ENCODE peak calls at places on chromosomes 6 and 20, in seven cellular contexts. E is mucosa of descending colon; S is effector memory CD4-positive, alpha-beta T cell; H is HCT116; C is GM23248; V is AG10803; Z is lung. R is an unnamed sample.

GRCh38 chr6:160882019-160882418 is 109.5 kb upstream of the MAP3K4 start:
- DNase-seq in C (peak), V (peak), Z (no peak), E (no peak), S (no peak), H (no peak), R (no peak)

GRCh38 chr20:50504231-50504823 is 5.9 kb upstream of the PTPN1 start:
- DNase-seq in C (peak), Z (no peak), V (no peak), S (no peak), H (peak), E (no peak), R (peak)

GRCh38 chr6:148616811-148617210 is 130.0 kb upstream of the UST start:
- DNase-seq in S (no peak), H (no peak), C (peak), Z (no peak), V (peak), E (no peak), R (peak)

GRCh38 chr6:37049990-37050853 is 44.8 kb downstream of the FGD2 start:
- DNase-seq in E (peak), Z (peak), H (no peak), C (no peak), S (peak), V (no peak), R (no peak)

GRCh38 chr20:3156811-3157619 is 2.6 kb downstream of the FASTKD5 start:
- DNase-seq in S (no peak), H (no peak), C (peak), V (no peak), E (no peak), Z (no peak), R (peak)

GRCh38 chr6:138588805-138589434 is 89.6 kb upstream of the NHSL1 start:
- DNase-seq in Z (peak), V (peak), H (peak), S (peak), C (peak), E (no peak), R (peak)

GRCh38 chr20:16441526-16442164 is 131.6 kb downstream of the KIF16B start:
- DNase-seq in E (no peak), Z (no peak), S (no peak), V (peak), H (no peak), C (no peak), R (no peak)

GRCh38 chr6:27814665-27815424 is 97.4 kb downstream of the OR2B2 start:
- DNase-seq in H (peak), V (peak), C (peak), S (peak), Z (peak), E (peak), R (peak)

GRCh38 chr6:33894438-33894837 is 90.6 kb upstream of the MLN start:
- DNase-seq in V (peak), S (no peak), E (no peak), C (peak), Z (no peak), H (no peak), R (peak)

GRCh38 chr20:52124821-52125220 is 66.8 kb downstream of the ZFP64 start:
- DNase-seq in H (no peak), S (no peak), Z (no peak), E (no peak), C (no peak), V (no peak), R (no peak)

GRCh38 chr6:126983779-126984178 is 134.7 kb upstream of the RSPO3 start:
- DNase-seq in S (no peak), C (no peak), H (no peak), E (no peak), Z (no peak), V (no peak), R (no peak)

GRCh38 chr6:161033667-161034066 is 42.1 kb downstream of the MAP3K4 start:
- DNase-seq in Z (no peak), V (no peak), S (no peak), E (no peak), H (no peak), C (peak), R (peak)

GRCh38 chr6:30075987-30076311 is 380 bp upstream of the RNF39 start:
- DNase-seq in H (no peak), S (no peak), Z (no peak), E (no peak), C (no peak), V (no peak), R (no peak)

GRCh38 chr6:149863596-149863845 is 638 bp downstream of the LRP11 start:
- DNase-seq in V (no peak), Z (no peak), E (no peak), C (no peak), S (no peak), H (no peak), R (no peak)

GRCh38 chr6:143061597-143062385 is 1.1 kb downstream of the AIG1 start:
- DNase-seq in E (no peak), H (no peak), Z (no peak), S (no peak), V (no peak), C (peak), R (peak)

GRCh38 chr20:53993310-53993709 is 77.1 kb downstream of the BCAS1 start:
- DNase-seq in S (no peak), E (no peak), Z (no peak), C (no peak), V (no peak), H (no peak), R (no peak)

GRCh38 chr6:165762876-165763275 is 99.8 kb upstream of the PDE10A start:
- DNase-seq in S (no peak), Z (no peak), E (no peak), H (no peak), V (no peak), C (no peak), R (peak)

GRCh38 chr6:16947461-16948159 is 154.2 kb upstream of the STMND1 start:
- DNase-seq in V (peak), H (peak), Z (peak), S (no peak), C (peak), E (no peak), R (peak)

GRCh38 chr20:5557123-5557522 is 193.1 kb upstream of the SHLD1 start:
- DNase-seq in V (peak), E (peak), H (peak), C (peak), Z (no peak), S (peak), R (peak)

GRCh38 chr6:14791525-14791924 is 454.3 kb upstream of the JARID2 start:
- DNase-seq in C (peak), H (no peak), Z (no peak), S (no peak), V (peak), E (no peak), R (peak)

GRCh38 chr6:139536751-139537617 is 162.5 kb upstream of the CITED2 start:
- DNase-seq in E (no peak), Z (no peak), H (no peak), C (no peak), V (no peak), S (no peak), R (no peak)

GRCh38 chr20:5065489-5066383 is 54.0 kb downstream of the PCNA start:
- DNase-seq in E (no peak), V (peak), S (no peak), C (peak), Z (peak), H (peak), R (peak)

GRCh38 chr6:134307870-134308269 is 10.0 kb downstream of the SGK1 start:
- DNase-seq in C (no peak), E (no peak), H (no peak), V (no peak), Z (no peak), S (no peak), R (no peak)

GRCh38 chr6:3960754-3961361 is 111.7 kb downstream of the FAM50B start:
- DNase-seq in H (no peak), E (no peak), Z (no peak), V (peak), S (no peak), C (no peak), R (no peak)

GRCh38 chr6:148971027-148971927 is 224.4 kb downstream of the UST start:
- DNase-seq in H (no peak), Z (no peak), C (peak), V (peak), S (no peak), E (no peak), R (peak)

GRCh38 chr20:13449868-13450441 is 188.8 kb downstream of the TASP1 start:
- DNase-seq in Z (no peak), V (no peak), E (no peak), H (no peak), S (no peak), C (peak), R (peak)

GRCh38 chr20:64100946-64101688 is 6.2 kb downstream of the NPBWR2 start:
- DNase-seq in C (no peak), Z (no peak), H (no peak), V (no peak), E (no peak), S (no peak), R (no peak)

GRCh38 chr6:53148684-53149083 is at the start of gene GCM1:
- DNase-seq in C (no peak), V (no peak), Z (no peak), E (no peak), S (no peak), H (no peak), R (no peak)

GRCh38 chr6:7166410-7167293 is 58.9 kb downstream of the RREB1 start:
- DNase-seq in V (no peak), C (no peak), H (no peak), Z (no peak), S (no peak), E (peak), R (peak)

GRCh38 chr20:11522359-11522758 is 395.3 kb upstream of the BTBD3 start:
- DNase-seq in S (no peak), V (peak), E (no peak), Z (no peak), H (no peak), C (peak), R (no peak)

DNA sequence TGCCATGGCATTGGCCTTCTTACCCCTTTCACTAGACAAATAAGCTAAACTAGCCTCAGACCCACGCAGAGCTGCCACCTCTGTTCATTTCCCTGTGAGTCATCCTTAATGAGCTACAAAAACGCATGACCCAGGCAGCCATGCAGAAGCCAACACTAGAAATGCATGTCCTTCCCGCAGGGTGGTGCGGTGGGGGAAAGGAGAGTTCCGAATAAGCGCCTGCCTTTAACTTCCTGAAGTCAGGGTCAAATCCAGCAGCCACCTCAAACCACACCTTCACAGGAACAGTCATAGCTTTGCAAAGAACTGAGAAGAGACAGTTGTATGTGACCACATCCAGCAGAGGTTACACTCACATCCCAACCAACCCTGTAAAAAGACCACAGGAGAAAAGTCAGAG is 40.4 kb downstream of the IRF4 start:
- DNase-seq in C (no peak), S (no peak), V (no peak), H (no peak), Z (no peak), E (no peak), R (peak)
- H3K4me3 ChIP-seq in C (no peak), S (no peak), V (no peak), H (no peak), Z (no peak), E (no peak), R (no peak)

GRCh38 chr6:105986998-105987397 is 99.1 kb upstream of the PRDM1 start:
- DNase-seq in E (no peak), S (no peak), H (no peak), V (peak), C (peak), Z (no peak), R (peak)

GRCh38 chr6:105988321-105988720 is 97.8 kb upstream of the PRDM1 start:
- DNase-seq in H (no peak), Z (no peak), V (peak), C (peak), E (no peak), S (no peak), R (no peak)

GRCh38 chr6:105985098-105985815 is 100.9 kb upstream of the PRDM1 start:
- DNase-seq in Z (no peak), S (no peak), C (no peak), E (peak), H (no peak), V (no peak), R (no peak)

GRCh38 chr6:105983763-105984162 is 102.4 kb upstream of the PRDM1 start:
- DNase-seq in E (no peak), H (no peak), Z (no peak), S (no peak), C (no peak), V (no peak), R (no peak)

GRCh38 chr6:105985816-105986632 is 100.1 kb upstream of the PRDM1 start:
- DNase-seq in H (no peak), Z (no peak), E (peak), C (no peak), V (no peak), S (no peak), R (no peak)
- H3K4me3 ChIP-seq in H (no peak), Z (no peak), E (no peak), C (no peak), V (no peak), S (no peak), R (no peak)

DNA sequence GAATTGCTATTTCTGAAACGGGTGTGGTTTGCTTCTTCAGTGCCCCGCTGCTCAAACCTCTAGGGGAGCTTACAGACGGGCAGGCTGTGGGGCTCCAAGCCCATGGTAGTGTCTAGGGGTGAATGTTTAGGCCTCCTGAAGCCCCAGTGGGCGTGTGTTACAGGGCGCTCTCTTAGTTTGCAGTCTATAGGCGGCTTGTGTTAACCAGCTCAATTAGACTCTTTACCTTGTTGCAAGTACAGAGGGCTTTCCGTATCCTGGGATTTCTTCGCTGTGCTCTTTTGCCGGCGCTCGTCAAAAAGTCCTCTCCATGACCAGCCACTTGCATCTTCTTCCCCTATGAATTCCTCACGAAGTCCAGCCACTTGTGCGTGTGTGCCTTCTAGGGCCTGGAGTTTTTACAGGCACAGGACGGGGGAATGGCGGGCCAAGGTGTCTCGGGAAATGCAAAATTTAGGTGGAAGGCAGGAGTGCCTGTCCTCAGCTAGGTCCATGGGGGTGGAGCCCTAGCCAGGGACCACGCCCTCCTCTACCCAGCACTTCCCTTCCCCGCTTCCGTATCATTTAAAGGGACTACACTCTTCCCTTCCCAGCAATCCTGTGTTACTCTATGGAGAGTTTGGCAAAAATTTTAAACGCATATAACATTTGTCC is 94.5 kb downstream of the HTR1B start:
- DNase-seq in V (peak), E (peak), Z (peak), C (peak), H (peak), S (no peak), R (peak)
- H3K4me3 ChIP-seq in V (peak), E (no peak), Z (peak), C (peak), H (peak), S (no peak), R (peak)

GRCh38 chr6:44120692-44121443 is 6.4 kb downstream of the MRPL14 start:
- DNase-seq in H (no peak), S (no peak), V (no peak), C (no peak), E (no peak), Z (no peak), R (no peak)

GRCh38 chr6:44119704-44120262 is 7.5 kb downstream of the MRPL14 start:
- DNase-seq in V (no peak), H (no peak), E (no peak), Z (peak), C (peak), S (no peak), R (peak)

GRCh38 chr6:44123544-44123943 is 3.7 kb downstream of the MRPL14 start:
- DNase-seq in Z (no peak), V (no peak), C (no peak), E (no peak), H (no peak), S (no peak), R (no peak)

GRCh38 chr6:44126320-44127149 is 717 bp downstream of the MRPL14 start:
- DNase-seq in E (peak), C (peak), S (peak), V (peak), H (no peak), Z (no peak), R (peak)

GRCh38 chr6:44122821-44123220 is 4.4 kb downstream of the MRPL14 start:
- DNase-seq in V (peak), H (no peak), E (no peak), Z (no peak), C (peak), S (no peak), R (peak)
- H3K4me3 ChIP-seq in V (no peak), H (no peak), E (no peak), Z (no peak), C (no peak), S (no peak), R (no peak)